ENCODE peak calls at places on chromosomes 2 and 18, in nine cellular contexts. Y is RWPE1; A is GM23338; H is fibroblast of villous mesenchyme; U is A549; X is fibroblast of the aortic adventitia; D is upper lobe of left lung; R is CD8-positive, alpha-beta T cell; S is mucosa of descending colon. W is an unnamed sample.

GRCh38 chr2:152466925-152467676 is 132.1 kb downstream of the FMNL2 start:
- DNase-seq in S (no peak), R (no peak), X (peak; percentile 79), U (no peak), Y (peak; percentile 51), D (peak; percentile 74), H (peak; percentile 73), A (no peak), W (no peak)

GRCh38 chr2:125471963-125472362 is 1184.0 kb upstream of the GYPC start:
- DNase-seq in Y (peak; percentile 18), X (peak; percentile 10), R (no peak), D (no peak), U (peak; percentile 47), H (no peak), S (peak; percentile 38), A (peak; percentile 83), W (no peak)

GRCh38 chr2:112750560-112750843 is 13.9 kb downstream of the CKAP2L start:
- DNase-seq in S (no peak), U (no peak), D (no peak), Y (no peak), X (peak; percentile 62), A (no peak), R (no peak), H (peak; percentile 71), W (no peak)

GRCh38 chr2:100940766-100941645 is 61.1 kb upstream of the RPL31 start:
- DNase-seq in U (no peak), D (no peak), H (peak; percentile 31), S (peak; percentile 41), R (peak; percentile 45), A (no peak), X (peak; percentile 44), Y (no peak), W (no peak)

GRCh38 chr18:22871809-22872525 is 61.2 kb upstream of the RBBP8 start:
- DNase-seq in H (peak; percentile 9), R (no peak), X (peak; percentile 42), D (no peak), A (peak; percentile 42), Y (no peak), U (no peak), S (no peak), W (no peak)

GRCh38 chr2:229910832-229911412 is 10.9 kb downstream of the TRIP12 start:
- DNase-seq in U (peak; percentile 31), Y (no peak), H (no peak), D (no peak), X (peak; percentile 7), R (no peak), A (peak; percentile 69), S (no peak), W (no peak)

GRCh38 chr2:39730685-39731302 is 48.3 kb downstream of the THUMPD2 start:
- DNase-seq in U (peak; percentile 34), Y (peak; percentile 26), R (no peak), S (no peak), X (no peak), D (no peak), H (peak; percentile 47), A (peak; percentile 75), W (no peak)

GRCh38 chr2:197705143-197705911 is at the start of gene MARS2:
- DNase-seq in R (peak; percentile 95), D (peak; percentile 91), U (peak; percentile 92), Y (peak; percentile 92), A (peak; percentile 96), H (peak; percentile 90), X (peak; percentile 91), S (peak; percentile 95), W (peak; percentile 89)

GRCh38 chr2:27024188-27024587 is 8.6 kb upstream of the TMEM214 start:
- DNase-seq in R (no peak), U (peak; percentile 58), H (no peak), A (peak; percentile 90), Y (no peak), X (no peak), S (no peak), D (no peak), W (no peak)

GRCh38 chr18:3775996-3776395 is 326.0 kb downstream of the TGIF1 start:
- DNase-seq in X (no peak), A (no peak), H (no peak), R (no peak), U (no peak), S (no peak), Y (no peak), D (no peak), W (no peak)

GRCh38 chr18:3771121-3771971 is 321.4 kb downstream of the TGIF1 start:
- DNase-seq in D (peak; percentile 91), S (peak; percentile 90), Y (peak; percentile 91), U (peak; percentile 91), R (peak; percentile 81), X (peak; percentile 96), A (peak; percentile 82), H (peak; percentile 93), W (peak; percentile 52)

GRCh38 chr18:3777719-3778118 is 327.7 kb downstream of the TGIF1 start:
- DNase-seq in Y (no peak), H (no peak), S (no peak), X (no peak), A (no peak), U (no peak), R (no peak), D (no peak), W (no peak)

DNA sequence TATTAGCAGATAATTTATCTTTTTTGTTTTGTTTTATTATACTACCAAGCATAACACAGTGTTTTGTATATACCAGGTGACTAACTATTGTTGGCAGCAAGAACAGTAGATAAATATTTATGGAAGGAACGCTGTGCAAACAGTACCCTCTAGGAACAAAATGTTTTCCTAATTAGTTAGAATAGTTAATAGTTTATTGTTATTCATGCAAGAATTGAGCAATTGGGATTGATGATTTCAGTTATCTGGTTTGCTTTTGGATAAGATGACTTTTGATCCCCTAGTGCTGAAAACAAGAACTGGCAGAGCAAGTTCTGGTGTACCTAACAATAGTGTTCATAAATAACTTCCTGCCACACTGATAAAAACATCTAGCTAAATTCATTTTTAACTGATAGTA is 323.3 kb downstream of the TGIF1 start:
- DNase-seq in D (no peak), R (no peak), U (no peak), A (no peak), S (no peak), H (peak; percentile 2), X (peak; percentile 32), Y (no peak), W (no peak)
- TF ChIP-seq CTCF in D (no peak), R (no peak), U (no peak), A (peak; percentile 15), S (no peak), H (no peak), X (peak; percentile 45), Y (no peak), W (no peak)

GRCh38 chr18:79817607-79817998 is 19.9 kb downstream of the KCNG2 start:
- DNase-seq in Y (no peak), D (no peak), S (no peak), H (no peak), R (no peak), U (no peak), X (no peak), A (no peak), W (no peak)

GRCh38 chr18:79815657-79816056 is 17.9 kb downstream of the KCNG2 start:
- DNase-seq in H (no peak), R (no peak), Y (no peak), D (no peak), U (no peak), X (no peak), A (no peak), S (no peak), W (no peak)

GRCh38 chr18:79818036-79818435 is 20.3 kb downstream of the KCNG2 start:
- DNase-seq in S (no peak), U (no peak), X (no peak), A (no peak), D (no peak), Y (no peak), R (no peak), H (no peak), W (no peak)

GRCh38 chr18:79816092-79816491 is 18.4 kb downstream of the KCNG2 start:
- DNase-seq in X (no peak), U (no peak), S (no peak), A (no peak), D (no peak), R (no peak), Y (no peak), H (no peak), W (no peak)

GRCh38 chr18:79816981-79817606 is 19.4 kb downstream of the KCNG2 start:
- DNase-seq in A (no peak), S (no peak), D (no peak), Y (no peak), H (no peak), U (no peak), R (no peak), X (no peak), W (no peak)
- TF ChIP-seq CTCF in A (no peak), S (no peak), D (no peak), Y (no peak), H (no peak), U (no peak), R (no peak), X (no peak), W (no peak)

GRCh38 chr2:150426315-150426714 is 61.2 kb downstream of the RND3 start:
- DNase-seq in Y (no peak), R (no peak), U (no peak), A (no peak), S (no peak), X (no peak), H (peak; percentile 74), D (no peak), W (no peak)

GRCh38 chr2:150424361-150424760 is 63.1 kb downstream of the RND3 start:
- DNase-seq in S (no peak), X (no peak), A (no peak), Y (no peak), H (peak; percentile 84), D (no peak), U (no peak), R (no peak), W (no peak)

GRCh38 chr2:150421252-150421651 is 66.2 kb downstream of the RND3 start:
- DNase-seq in S (no peak), U (no peak), R (no peak), D (no peak), H (no peak), X (no peak), A (no peak), Y (no peak), W (no peak)

GRCh38 chr2:150426724-150427123 is 60.7 kb downstream of the RND3 start:
- DNase-seq in H (no peak), Y (no peak), X (no peak), R (no peak), D (no peak), U (no peak), S (no peak), A (no peak), W (no peak)

GRCh38 chr2:150425121-150425559 is 62.3 kb downstream of the RND3 start:
- DNase-seq in A (peak; percentile 69), R (no peak), D (no peak), S (no peak), Y (no peak), U (no peak), H (peak; percentile 48), X (no peak), W (no peak)
- TF ChIP-seq CTCF in A (peak; percentile 50), R (no peak), D (no peak), S (no peak), Y (no peak), U (no peak), H (peak; percentile 43), X (peak; percentile 24), W (no peak)

GRCh38 chr18:48042431-48042830 is 112.0 kb upstream of the SMAD2 start:
- DNase-seq in Y (no peak), U (no peak), R (no peak), D (no peak), A (no peak), H (no peak), S (no peak), X (no peak), W (no peak)
- TF ChIP-seq CTCF in Y (no peak), U (no peak), R (no peak), D (no peak), A (no peak), H (no peak), S (no peak), X (no peak), W (no peak)